ENCODE peak calls at places on chromosomes 4 and X, in four cellular contexts. T, C, V and K are unnamed samples.

GRCh38 chr4:30770049-30770549 is 49.9 kb downstream of the PCDH7 start:
- DNase-seq in T (no peak), C (no peak), V (no peak), K (no peak)

GRCh38 chr4:186932631-186933150 is 209.0 kb upstream of the FAT1 start:
- DNase-seq in T (no peak), C (no peak), V (no peak), K (no peak)

GRCh38 chrX:154758696-154759095 is 4.0 kb upstream of the DKC1 start:
- DNase-seq in T (no peak), C (no peak), V (no peak), K (no peak)

GRCh38 chr4:169179609-169180526 is 90.9 kb downstream of the SH3RF1 start:
- DNase-seq in T (no peak), C (no peak), V (no peak), K (no peak)

GRCh38 chrX:45699158-45699557 is 498.5 kb upstream of the DIPK2B start:
- DNase-seq in T (no peak), C (no peak), V (no peak), K (no peak)

GRCh38 chrX:134764202-134764785 is 106.0 kb upstream of the PLAC1 start:
- DNase-seq in T (no peak), C (no peak), V (no peak), K (no peak)

GRCh38 chrX:110125435-110125834 is 122.5 kb downstream of the TMEM164 start:
- DNase-seq in T (no peak), C (no peak), V (no peak), K (no peak)

GRCh38 chrX:37488323-37488722 is 83.1 kb upstream of the LANCL3 start:
- DNase-seq in T (no peak), C (no peak), V (no peak), K (no peak)

GRCh38 chr4:138111462-138112000 is 130.6 kb downstream of the SLC7A11 start:
- DNase-seq in T (no peak), C (no peak), V (no peak), K (no peak)

GRCh38 chrX:24426921-24427746 is 38.0 kb upstream of the PDK3 start:
- DNase-seq in T (no peak), C (no peak), V (no peak), K (no peak)

GRCh38 chr4:174681723-174682300 is 147.2 kb downstream of the GLRA3 start:
- DNase-seq in T (no peak), C (no peak), V (no peak), K (no peak)

GRCh38 chr4:109913842-109914241 is 1.2 kb downstream of the EGF start:
- DNase-seq in T (no peak), C (no peak), V (no peak), K (no peak)

GRCh38 chr4:121147923-121148443 is 16.1 kb downstream of the TNIP3 start:
- DNase-seq in T (no peak), C (no peak), V (no peak), K (no peak)

GRCh38 chr4:2837904-2838496 is 5.6 kb upstream of the ADD1 start:
- DNase-seq in T (no peak), C (peak), V (peak), K (no peak)

GRCh38 chr4:3338321-3338838 is 45.6 kb downstream of the RGS12 start:
- DNase-seq in T (no peak), C (no peak), V (no peak), K (no peak)

GRCh38 chrX:130093271-130093670 is 17.0 kb downstream of the ELF4 start:
- DNase-seq in T (no peak), C (no peak), V (no peak), K (no peak)

GRCh38 chrX:20313889-20314288 is 47.2 kb upstream of the RPS6KA3 start:
- DNase-seq in T (no peak), C (no peak), V (no peak), K (peak)

GRCh38 chr4:2619459-2619858 is 83.0 kb downstream of the FAM193A start:
- DNase-seq in T (no peak), C (no peak), V (no peak), K (no peak)

GRCh38 chr4:99945718-99946345 is 586 bp downstream of the DNAJB14 start:
- DNase-seq in T (peak), C (no peak), V (no peak), K (no peak)

GRCh38 chrX:13761606-13762005 is 27.1 kb downstream of the OFD1 start:
- DNase-seq in T (no peak), C (no peak), V (no peak), K (peak)

GRCh38 chrX:63764946-63765345 is 20.1 kb downstream of the ARHGEF9 start:
- DNase-seq in T (no peak), C (no peak), V (no peak), K (no peak)

GRCh38 chr4:113945906-113946305 is 33.5 kb downstream of the ARSJ start:
- DNase-seq in T (no peak), C (no peak), V (no peak), K (no peak)

GRCh38 chr4:142293536-142293935 is 552.6 kb downstream of the INPP4B start:
- DNase-seq in T (no peak), C (no peak), V (no peak), K (no peak)

GRCh38 chrX:77922768-77923167 is 12.3 kb downstream of the ATP7A start:
- DNase-seq in T (no peak), C (no peak), V (no peak), K (no peak)

GRCh38 chr4:8391972-8392371 is 48.6 kb downstream of the ACOX3 start:
- DNase-seq in T (no peak), C (no peak), V (peak), K (no peak)

GRCh38 chr4:104015680-104016079 is 295.9 kb upstream of the TACR3 start:
- DNase-seq in T (no peak), C (no peak), V (no peak), K (no peak)

GRCh38 chrX:123336666-123337065 is 152.6 kb downstream of the GRIA3 start:
- DNase-seq in T (no peak), C (no peak), V (no peak), K (no peak)

GRCh38 chrX:17405225-17405969 is 30.4 kb downstream of the NHS start:
- DNase-seq in T (no peak), C (no peak), V (no peak), K (no peak)

GRCh38 chrX:74540635-74541249 is 73.7 kb downstream of the RLIM start:
- DNase-seq in T (no peak), C (no peak), V (no peak), K (no peak)

GRCh38 chr4:74114234-74114633 is 15.2 kb upstream of the CXCL2 start:
- DNase-seq in T (no peak), C (no peak), V (no peak), K (no peak)

GRCh38 chr4:54091637-54092404 is 8.1 kb upstream of the GSX2 start:
- DNase-seq in T (no peak), C (peak), V (peak), K (no peak)

GRCh38 chr4:3305610-3306371 is 13.0 kb downstream of the RGS12 start:
- DNase-seq in T (no peak), C (no peak), V (peak), K (no peak)

GRCh38 chr4:80215449-80216052 is 18.2 kb downstream of the PRDM8 start:
- DNase-seq in T (no peak), C (no peak), V (no peak), K (no peak)

GRCh38 chr4:152535236-152535902 is 523 bp downstream of the FBXW7 start:
- DNase-seq in T (no peak), C (no peak), V (no peak), K (no peak)

GRCh38 chr4:71230613-71231012 is 108.2 kb upstream of the SLC4A4 start:
- DNase-seq in T (no peak), C (no peak), V (no peak), K (no peak)

GRCh38 chr4:122151982-122152698 is at the start of gene BLTP1:
- DNase-seq in T (peak), C (peak), V (peak), K (no peak)

GRCh38 chr4:114921790-114922581 is 191.4 kb downstream of the NDST4 start:
- DNase-seq in T (no peak), C (no peak), V (no peak), K (no peak)